ENCODE peak calls at places on chromosome 9, in nine cellular contexts. Q, T, B, Y, V, X, K, O and A are unnamed samples.
A peak's percentile ranks its signal among the peaks of the same experiment; 100 is the strongest.

GRCh38 chr9:14251146-14252071 is 62.5 kb downstream of the NFIB start:
- DNase-seq in B (peak; percentile 68), K (peak; percentile 88), O (no peak), V (peak; percentile 37), Y (peak; percentile 92), T (peak; percentile 87), Q (peak; percentile 50), X (peak; percentile 61), A (peak; percentile 49)

GRCh38 chr9:120038342-120038741 is 541.6 kb downstream of the CDK5RAP2 start:
- DNase-seq in B (no peak), Q (no peak), T (peak; percentile 2), V (no peak), K (no peak), O (no peak), X (no peak), Y (no peak), A (no peak)

GRCh38 chr9:111657051-111657450 is 4.4 kb upstream of the GNG10 start:
- DNase-seq in B (no peak), X (no peak), V (no peak), T (no peak), Q (no peak), K (no peak), Y (no peak), O (no peak), A (no peak)

GRCh38 chr9:15390200-15390599 is 32.5 kb upstream of the SNAPC3 start:
- DNase-seq in X (no peak), T (no peak), B (no peak), K (no peak), Y (no peak), O (no peak), V (no peak), Q (no peak), A (no peak)

GRCh38 chr9:134026561-134026960 is 1.3 kb downstream of the BRD3OS start:
- DNase-seq in K (no peak), Y (no peak), Q (no peak), X (no peak), O (no peak), T (no peak), B (no peak), V (no peak), A (no peak)

GRCh38 chr9:84383178-84383577 is 42.6 kb upstream of the SLC28A3 start:
- DNase-seq in O (no peak), V (no peak), Q (no peak), Y (no peak), K (no peak), T (no peak), B (no peak), X (no peak), A (no peak)

GRCh38 chr9:97703437-97704326 is 6.5 kb upstream of the XPA start:
- DNase-seq in V (peak; percentile 85), K (no peak), Y (peak; percentile 95), Q (peak; percentile 74), O (peak; percentile 20), X (peak; percentile 65), B (peak; percentile 80), T (peak; percentile 92), A (no peak)

GRCh38 chr9:107491081-107492053 is 1.8 kb upstream of the KLF4 start:
- DNase-seq in B (no peak), K (peak; percentile 55), Y (no peak), O (no peak), Q (no peak), T (peak; percentile 24), V (no peak), X (no peak), A (no peak)

GRCh38 chr9:89662718-89663246 is 58.0 kb downstream of the GADD45G start:
- DNase-seq in X (no peak), V (no peak), B (no peak), O (no peak), Y (no peak), T (no peak), K (no peak), Q (no peak), A (no peak)

GRCh38 chr9:120892177-120892747 is 15.3 kb upstream of the PHF19 start:
- DNase-seq in K (no peak), B (no peak), V (no peak), O (no peak), T (no peak), X (no peak), Q (no peak), Y (no peak), A (no peak)

GRCh38 chr9:35051069-35051967 is 21.1 kb downstream of the VCP start:
- DNase-seq in B (peak; percentile 57), X (peak; percentile 39), Y (no peak), T (peak; percentile 63), V (peak; percentile 48), O (peak; percentile 67), Q (peak; percentile 45), K (no peak), A (no peak)
- TF ChIP-seq CTCF in B (peak; percentile 56), X (peak; percentile 65), Y (peak; percentile 77), T (peak; percentile 75), V (peak; percentile 85), O (peak; percentile 70), Q (peak; percentile 73), K (no peak), A (peak; percentile 84)

GRCh38 chr9:131475111-131475955 is 27.4 kb upstream of the POMT1 start:
- DNase-seq in O (no peak), Y (no peak), X (no peak), B (no peak), V (no peak), Q (no peak), K (no peak), T (no peak), A (no peak)

GRCh38 chr9:131474711-131475110 is 28.0 kb upstream of the POMT1 start:
- DNase-seq in X (no peak), K (no peak), Q (no peak), T (no peak), Y (no peak), O (no peak), B (no peak), V (no peak), A (no peak)

GRCh38 chr9:131476777-131477345 is 25.9 kb upstream of the POMT1 start:
- DNase-seq in K (no peak), Q (no peak), O (no peak), Y (no peak), X (no peak), T (no peak), V (no peak), B (no peak), A (no peak)

GRCh38 chr9:131477367-131477766 is 25.4 kb upstream of the POMT1 start:
- DNase-seq in B (no peak), T (no peak), Y (no peak), V (no peak), Q (no peak), K (no peak), O (no peak), X (no peak), A (no peak)

GRCh38 chr9:131475956-131476776 is 26.6 kb upstream of the POMT1 start:
- DNase-seq in Y (no peak), T (no peak), O (peak; percentile 57), K (no peak), X (no peak), B (no peak), Q (no peak), V (no peak), A (no peak)
- TF ChIP-seq CTCF in Y (peak; percentile 42), T (peak; percentile 28), O (peak; percentile 47), K (no peak), X (peak; percentile 46), B (peak; percentile 20), Q (peak; percentile 56), V (peak; percentile 71), A (no peak)

DNA sequence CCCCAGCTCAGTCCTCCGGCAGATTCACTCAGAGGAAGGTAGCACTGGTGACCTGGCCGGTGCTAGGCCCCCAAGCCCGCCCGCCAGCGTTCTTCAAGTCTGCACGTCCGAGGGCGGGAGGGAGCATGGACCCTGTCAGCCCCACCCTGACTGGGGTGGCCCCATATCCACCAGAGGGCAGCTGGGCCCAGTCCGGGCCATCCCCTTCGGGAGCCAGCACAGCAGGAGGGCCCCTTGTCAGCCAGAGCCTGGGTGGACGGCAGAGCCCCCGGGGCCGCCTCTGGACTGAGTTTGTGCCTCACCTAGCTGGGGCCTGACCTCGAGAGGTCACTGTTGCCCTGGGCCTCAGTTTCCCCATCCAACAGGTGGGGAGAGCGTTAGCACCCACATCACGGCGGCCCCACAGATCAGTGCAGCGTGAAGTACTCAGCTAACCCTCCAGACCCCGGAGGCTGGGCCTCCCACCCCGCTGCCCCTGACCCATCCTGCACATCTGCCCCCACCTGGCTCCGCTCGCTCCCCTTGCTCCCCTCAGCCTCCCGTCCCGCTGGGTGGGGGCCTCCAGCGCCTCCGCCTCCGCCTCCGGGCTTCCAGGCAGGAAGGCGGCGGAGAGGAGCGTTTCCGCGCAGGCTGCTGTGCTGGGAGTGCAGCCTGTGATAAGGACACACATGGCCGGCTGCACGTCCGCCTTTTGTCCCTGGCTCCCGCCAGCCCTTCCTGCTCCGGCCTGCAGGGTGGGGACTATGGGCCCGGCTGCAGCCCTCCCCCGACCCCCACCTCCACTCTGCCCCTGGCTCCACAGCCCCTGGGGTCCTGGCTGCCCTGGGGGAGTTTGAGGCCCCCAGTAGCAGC is 16.6 kb upstream of the EGFL7 start:
- DNase-seq in X (no peak), O (peak; percentile 92), K (no peak), Y (no peak), B (no peak), V (no peak), Q (peak; percentile 24), T (no peak), A (peak; percentile 43)
- TF ChIP-seq CTCF in X (no peak), O (no peak), K (no peak), Y (no peak), B (no peak), V (no peak), Q (peak; percentile 60), T (no peak), A (no peak)

GRCh38 chr9:131528886-131529505 is 2.1 kb downstream of the UCK1 start:
- DNase-seq in Y (no peak), Q (no peak), K (no peak), O (no peak), V (no peak), T (no peak), X (no peak), B (no peak), A (no peak)

GRCh38 chr9:131529597-131530545 is 1.2 kb downstream of the UCK1 start:
- DNase-seq in B (no peak), V (no peak), X (no peak), O (no peak), Y (no peak), T (no peak), K (no peak), Q (no peak), A (no peak)

GRCh38 chr9:131528186-131528585 is 2.9 kb downstream of the UCK1 start:
- DNase-seq in K (no peak), V (no peak), B (no peak), Y (no peak), Q (no peak), O (no peak), X (no peak), T (no peak), A (no peak)

GRCh38 chr9:131530930-131531832 is at the start of gene UCK1:
- DNase-seq in V (peak; percentile 38), Y (peak; percentile 53), T (peak; percentile 62), X (peak; percentile 76), Q (peak; percentile 42), B (peak; percentile 62), O (peak; percentile 100), K (peak; percentile 43), A (peak; percentile 78)

DNA sequence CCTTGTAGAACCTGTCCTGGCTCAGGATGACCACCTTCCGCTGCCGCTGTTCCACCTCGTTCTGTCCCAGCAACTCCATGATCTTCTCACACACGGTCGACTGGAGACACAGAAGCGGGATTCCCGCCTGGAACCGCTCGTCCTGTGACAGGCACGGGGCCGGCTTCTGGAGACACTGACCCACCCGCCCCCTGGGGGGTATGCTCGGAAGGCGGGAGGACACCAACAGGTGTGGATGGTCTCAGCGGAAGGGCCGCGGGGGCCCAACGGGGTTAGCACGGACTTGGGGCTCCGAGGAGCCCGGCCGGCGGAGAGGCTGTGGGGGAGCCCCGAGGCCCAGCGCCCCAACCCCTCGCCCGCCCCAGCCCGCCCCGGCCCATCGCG is 525 bp downstream of the UCK1 start:
- DNase-seq in T (peak; percentile 18), Y (peak; percentile 11), Q (peak; percentile 24), V (peak; percentile 25), X (peak; percentile 19), O (peak; percentile 84), K (peak; percentile 44), B (peak; percentile 15), A (no peak)
- TF ChIP-seq CTCF in T (no peak), Y (peak; percentile 37), Q (no peak), V (peak; percentile 61), X (no peak), O (peak; percentile 38), K (no peak), B (no peak), A (no peak)